ENCODE peak calls at places on chromosomes 4 and X, in nine cellular contexts. One of them, this sample, is unnamed.

GRCh38 chrX:79367907-79368306 is 773 bp upstream of the ITM2A start:
- DNase-seq in activated CD4-positive, alpha-beta T cell treated with anti-CD3 and anti-CD28 coated beads, Interleukin-2, amount 10 ng/mL, durations not matched to agents 7 days and 5 days: no peak
- DNase-seq in GM12865: peak
- DNase-seq in stimulated activated CD4-positive, alpha-beta T cell treated with anti-CD3 and anti-CD28 coated beads, Interleukin-1b, Interleukin-23, amount 100 ng/mL, for 48 hours: no peak
- DNase-seq in activated CD4-positive, CD25-positive, alpha-beta regulatory T cell: no peak
- DNase-seq in GM18507: no peak
- DNase-seq in SK-MEL-5: no peak
- DNase-seq in GM19239: no peak
- DNase-seq in vagina: no peak
- DNase-seq in this sample: no peak

GRCh38 chr4:52358855-52359254 is 300.2 kb downstream of the USP46 start:
- DNase-seq in activated CD4-positive, alpha-beta T cell treated with anti-CD3 and anti-CD28 coated beads, Interleukin-2, amount 10 ng/mL, durations not matched to agents 7 days and 5 days: no peak
- DNase-seq in GM12865: no peak
- DNase-seq in stimulated activated CD4-positive, alpha-beta T cell treated with anti-CD3 and anti-CD28 coated beads, Interleukin-1b, Interleukin-23, amount 100 ng/mL, for 48 hours: no peak
- DNase-seq in activated CD4-positive, CD25-positive, alpha-beta regulatory T cell: no peak
- DNase-seq in GM18507: no peak
- DNase-seq in SK-MEL-5: no peak
- DNase-seq in GM19239: no peak
- DNase-seq in vagina: no peak
- DNase-seq in this sample: no peak

GRCh38 chrX:125205084-125205917 is 114.4 kb upstream of the TEX13C start:
- DNase-seq in activated CD4-positive, alpha-beta T cell treated with anti-CD3 and anti-CD28 coated beads, Interleukin-2, amount 10 ng/mL, durations not matched to agents 7 days and 5 days: peak
- DNase-seq in GM12865: peak
- DNase-seq in stimulated activated CD4-positive, alpha-beta T cell treated with anti-CD3 and anti-CD28 coated beads, Interleukin-1b, Interleukin-23, amount 100 ng/mL, for 48 hours: no peak
- DNase-seq in activated CD4-positive, CD25-positive, alpha-beta regulatory T cell: no peak
- DNase-seq in GM18507: no peak
- DNase-seq in SK-MEL-5: peak
- DNase-seq in GM19239: no peak
- DNase-seq in vagina: no peak
- DNase-seq in this sample: peak

GRCh38 chr4:39375478-39375877 is 9.3 kb upstream of the RFC1 start:
- DNase-seq in activated CD4-positive, alpha-beta T cell treated with anti-CD3 and anti-CD28 coated beads, Interleukin-2, amount 10 ng/mL, durations not matched to agents 7 days and 5 days: no peak
- DNase-seq in GM12865: no peak
- DNase-seq in stimulated activated CD4-positive, alpha-beta T cell treated with anti-CD3 and anti-CD28 coated beads, Interleukin-1b, Interleukin-23, amount 100 ng/mL, for 48 hours: no peak
- DNase-seq in activated CD4-positive, CD25-positive, alpha-beta regulatory T cell: no peak
- DNase-seq in GM18507: no peak
- DNase-seq in SK-MEL-5: peak
- DNase-seq in GM19239: no peak
- DNase-seq in vagina: no peak
- DNase-seq in this sample: no peak

GRCh38 chrX:18949902-18950301 is 34.0 kb downstream of the PHKA2 start:
- DNase-seq in activated CD4-positive, alpha-beta T cell treated with anti-CD3 and anti-CD28 coated beads, Interleukin-2, amount 10 ng/mL, durations not matched to agents 7 days and 5 days: no peak
- DNase-seq in GM12865: no peak
- DNase-seq in stimulated activated CD4-positive, alpha-beta T cell treated with anti-CD3 and anti-CD28 coated beads, Interleukin-1b, Interleukin-23, amount 100 ng/mL, for 48 hours: no peak
- DNase-seq in activated CD4-positive, CD25-positive, alpha-beta regulatory T cell: no peak
- DNase-seq in GM18507: no peak
- DNase-seq in SK-MEL-5: no peak
- DNase-seq in GM19239: no peak
- DNase-seq in vagina: no peak
- DNase-seq in this sample: no peak

GRCh38 chr4:159401791-159402380 is 299.0 kb downstream of the RAPGEF2 start:
- DNase-seq in activated CD4-positive, alpha-beta T cell treated with anti-CD3 and anti-CD28 coated beads, Interleukin-2, amount 10 ng/mL, durations not matched to agents 7 days and 5 days: no peak
- DNase-seq in GM12865: no peak
- DNase-seq in stimulated activated CD4-positive, alpha-beta T cell treated with anti-CD3 and anti-CD28 coated beads, Interleukin-1b, Interleukin-23, amount 100 ng/mL, for 48 hours: no peak
- DNase-seq in activated CD4-positive, CD25-positive, alpha-beta regulatory T cell: no peak
- DNase-seq in GM18507: no peak
- DNase-seq in SK-MEL-5: no peak
- DNase-seq in GM19239: no peak
- DNase-seq in vagina: no peak
- DNase-seq in this sample: no peak

GRCh38 chr4:5979981-5980380 is 38.2 kb downstream of the C4orf50 start:
- DNase-seq in activated CD4-positive, alpha-beta T cell treated with anti-CD3 and anti-CD28 coated beads, Interleukin-2, amount 10 ng/mL, durations not matched to agents 7 days and 5 days: no peak
- DNase-seq in GM12865: no peak
- DNase-seq in stimulated activated CD4-positive, alpha-beta T cell treated with anti-CD3 and anti-CD28 coated beads, Interleukin-1b, Interleukin-23, amount 100 ng/mL, for 48 hours: no peak
- DNase-seq in activated CD4-positive, CD25-positive, alpha-beta regulatory T cell: no peak
- DNase-seq in GM18507: no peak
- DNase-seq in SK-MEL-5: peak
- DNase-seq in GM19239: no peak
- DNase-seq in vagina: no peak
- DNase-seq in this sample: no peak

GRCh38 chr4:122044496-122044895 is 92.6 kb upstream of the TRPC3 start:
- DNase-seq in activated CD4-positive, alpha-beta T cell treated with anti-CD3 and anti-CD28 coated beads, Interleukin-2, amount 10 ng/mL, durations not matched to agents 7 days and 5 days: no peak
- DNase-seq in GM12865: no peak
- DNase-seq in stimulated activated CD4-positive, alpha-beta T cell treated with anti-CD3 and anti-CD28 coated beads, Interleukin-1b, Interleukin-23, amount 100 ng/mL, for 48 hours: no peak
- DNase-seq in activated CD4-positive, CD25-positive, alpha-beta regulatory T cell: no peak
- DNase-seq in GM18507: no peak
- DNase-seq in SK-MEL-5: no peak
- DNase-seq in GM19239: no peak
- DNase-seq in vagina: no peak
- DNase-seq in this sample: no peak

This sample was measured in erythroblast.